ENCODE peak calls at places on chromosome 16, in ten cellular contexts. I is naive thymus-derived CD4-positive, alpha-beta T cell; A is activated T-helper 1 cell treated with Interleukin-2 at 50 U/mL for 16 hours; B is brain microvascular endothelial cell; C is OCI-M1; P is frontal cortex; G is left ventricle myocardium superior; J is type B pancreatic cell; X is astrocyte of the cerebellum; D is hypothalamus. N is an unnamed sample.

GRCh38 chr16:68420366-68420765 is 27.9 kb downstream of the SMPD3 start:
- DNase-seq in I (no peak), A (no peak), B (no peak), C (no peak), P (no peak), G (no peak), J (no peak), X (no peak), D (no peak), N (no peak)

GRCh38 chr16:49441366-49441780 is 67.8 kb downstream of the C16orf78 start:
- DNase-seq in I (peak; percentile 87), A (peak; percentile 66), B (no peak), C (no peak), P (no peak), G (peak; percentile 53), J (no peak), X (no peak), D (no peak), N (peak; percentile 36)

GRCh38 chr16:56102159-56102798 is 89.0 kb upstream of the GNAO1 start:
- DNase-seq in I (no peak), A (no peak), B (no peak), C (no peak), P (peak; percentile 18), G (peak; percentile 76), J (no peak), X (no peak), D (peak; percentile 20), N (no peak)

GRCh38 chr16:9713151-9713550 is 469.1 kb downstream of the GRIN2A start:
- DNase-seq in I (no peak), A (no peak), B (no peak), C (no peak), P (no peak), G (no peak), J (no peak), X (no peak), D (no peak), N (no peak)

GRCh38 chr16:24018485-24018884 is 182.7 kb downstream of the PRKCB start:
- DNase-seq in I (no peak), A (no peak), B (no peak), C (no peak), P (no peak), G (no peak), J (no peak), X (no peak), D (no peak), N (no peak)

GRCh38 chr16:2467301-2468141 is 3.6 kb upstream of the NTN3 start:
- DNase-seq in I (no peak), A (no peak), B (peak; percentile 29), C (peak; percentile 79), P (peak; percentile 93), G (peak; percentile 88), J (no peak), X (peak; percentile 32), D (peak; percentile 27), N (peak; percentile 92)

GRCh38 chr16:57823836-57824235 is 21.5 kb upstream of the KIFC3 start:
- DNase-seq in I (no peak), A (no peak), B (no peak), C (no peak), P (no peak), G (no peak), J (no peak), X (no peak), D (no peak), N (no peak)

GRCh38 chr16:87240211-87241134 is 76.7 kb downstream of the C16orf95 start:
- DNase-seq in I (no peak), A (no peak), B (no peak), C (no peak), P (no peak), G (no peak), J (no peak), X (no peak), D (no peak), N (no peak)

GRCh38 chr16:30901201-30902069 is 5.0 kb downstream of the CTF1 start:
- DNase-seq in I (no peak), A (no peak), B (no peak), C (peak; percentile 51), P (no peak), G (no peak), J (no peak), X (no peak), D (no peak), N (peak; percentile 45)

GRCh38 chr16:1991588-1992474 is 2.1 kb downstream of the SYNGR3 start:
- DNase-seq in I (peak; percentile 87), A (peak; percentile 94), B (peak; percentile 94), C (peak; percentile 87), P (peak; percentile 97), G (peak; percentile 96), J (no peak), X (peak; percentile 65), D (peak; percentile 45), N (peak; percentile 76)